ENCODE peak calls at places on chromosomes 7 and 10, in four cellular contexts. I is K562, H is WTC11, C is HepG2. K is an unnamed sample.
A peak's percentile ranks its signal among the peaks of the same experiment; 100 is the strongest.

GRCh38 chr7:95960706-95961244 is 188.4 kb downstream of the DYNC1I1 start:
- DNase-seq in I (no peak), C (no peak), H (no peak), K (no peak)

GRCh38 chr10:29627201-29628105 is 7.3 kb downstream of the SVIL start:
- DNase-seq in I (no peak), H (no peak), C (no peak), K (no peak)

GRCh38 chr10:89793649-89794254 is 92.4 kb downstream of the KIF20B start:
- DNase-seq in C (peak; percentile 73), H (no peak), I (peak; percentile 56), K (peak; percentile 62)

GRCh38 chr7:27515933-27516332 is 146.8 kb downstream of the HIBADH start:
- DNase-seq in I (no peak), H (no peak), C (no peak), K (no peak)

GRCh38 chr10:43591303-43591904 is 14.8 kb upstream of the ZNF485 start:
- DNase-seq in H (no peak), I (no peak), C (no peak), K (no peak)

GRCh38 chr10:20768849-20769248 is 128.3 kb downstream of the NEBL start:
- DNase-seq in C (no peak), I (no peak), H (no peak), K (no peak)

GRCh38 chr10:103053659-103054581 is 135.8 kb downstream of the CNNM2 start:
- DNase-seq in C (peak; percentile 96), I (peak; percentile 45), H (peak; percentile 71), K (peak; percentile 74)

GRCh38 chr10:34104829-34105572 is 710.1 kb downstream of the PARD3 start:
- DNase-seq in I (no peak), C (no peak), H (no peak), K (no peak)

GRCh38 chr10:490891-491571 is 198.4 kb downstream of the DIP2C start:
- DNase-seq in C (no peak), H (no peak), I (no peak), K (no peak)

GRCh38 chr7:102991540-102992214 is 78.9 kb downstream of the LRRC17 start:
- DNase-seq in I (peak; percentile 85), H (no peak), C (peak; percentile 71), K (peak; percentile 48)

GRCh38 chr7:41817386-41817785 is 114.5 kb upstream of the INHBA start:
- DNase-seq in H (no peak), I (no peak), C (no peak), K (no peak)

GRCh38 chr10:3995302-3996210 is 210.5 kb upstream of the KLF6 start:
- DNase-seq in C (no peak), H (no peak), I (no peak), K (no peak)

GRCh38 chr10:3222068-3222467 is 49.5 kb upstream of the PITRM1 start:
- DNase-seq in C (no peak), H (no peak), I (peak; percentile 15), K (no peak)

DNA sequence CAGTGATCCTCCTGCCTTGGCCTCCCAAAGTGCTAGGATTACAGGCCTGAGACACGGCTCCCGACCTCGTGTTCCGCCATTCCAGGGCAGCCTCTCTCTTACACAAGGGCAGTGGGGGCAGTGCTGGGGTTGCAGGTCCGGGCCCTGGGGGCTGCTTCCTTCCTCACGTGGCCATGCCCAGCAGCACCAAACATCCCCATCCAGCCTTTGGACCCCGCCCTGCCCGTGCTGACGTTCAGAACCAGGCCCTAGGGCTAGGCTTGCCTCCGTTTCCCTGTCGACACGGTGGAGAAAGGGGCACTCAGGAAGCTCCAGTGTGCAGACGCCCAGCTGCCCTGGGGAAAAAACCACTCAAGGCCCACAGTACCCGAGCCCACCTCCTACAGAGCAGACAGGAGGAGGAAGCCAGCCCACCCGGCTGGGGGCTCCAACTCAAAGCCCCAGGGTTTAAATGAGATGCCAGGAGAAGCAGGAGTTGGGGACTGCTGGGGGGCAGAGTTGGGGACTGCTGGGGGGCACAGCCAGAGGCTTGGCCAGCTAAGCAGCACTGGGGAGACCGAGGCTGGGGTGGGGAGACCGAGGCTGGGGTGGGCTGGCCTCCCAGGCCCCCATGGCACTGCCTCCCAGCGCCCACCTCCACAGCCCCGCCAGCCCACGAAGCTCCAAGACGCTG is 35.9 kb downstream of the ADAP1 start:
- DNase-seq in I (no peak), H (peak; percentile 8), C (no peak), K (no peak)
- TF ChIP-seq ELF4 in I (no peak), H (no peak), C (no peak), K (no peak)

GRCh38 chr7:72030994-72031667 is 381.0 kb downstream of the CALN1 start:
- DNase-seq in I (no peak), C (no peak), H (no peak), K (no peak)

GRCh38 chr7:72028267-72028666 is 383.9 kb downstream of the CALN1 start:
- DNase-seq in I (no peak), C (no peak), H (no peak), K (no peak)

GRCh38 chr7:72020301-72020700 is 391.8 kb downstream of the CALN1 start:
- DNase-seq in I (no peak), H (no peak), C (no peak), K (no peak)

DNA sequence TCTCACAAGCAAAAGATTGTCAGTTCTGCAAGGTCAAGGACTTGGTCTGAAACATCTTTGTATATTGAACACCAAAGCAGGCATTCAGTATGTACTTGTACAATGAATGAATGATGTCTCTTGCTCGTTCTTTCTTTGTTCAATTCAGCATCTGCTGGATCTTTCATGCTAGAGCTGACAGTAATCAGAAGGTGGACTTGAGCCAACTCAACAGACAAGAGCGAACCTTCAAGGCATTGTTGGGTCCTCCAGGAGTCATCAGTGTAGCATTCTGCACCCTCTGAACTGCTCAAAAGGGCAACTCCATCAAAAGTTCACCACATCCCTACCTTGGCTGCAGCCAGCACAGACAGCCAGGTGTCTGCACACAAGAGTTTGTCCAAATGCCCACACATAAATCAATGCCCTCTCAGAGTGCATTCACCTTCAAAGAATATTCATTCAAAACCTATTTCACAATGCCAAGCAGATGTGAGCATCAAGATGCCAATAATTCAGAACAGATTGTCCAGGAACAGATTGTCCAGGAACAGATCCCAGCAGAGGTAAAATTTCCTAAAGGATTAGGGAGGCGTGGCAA is 386.7 kb downstream of the CALN1 start:
- DNase-seq in C (no peak), I (no peak), H (no peak), K (no peak)
- TF ChIP-seq ELF4 in C (no peak), I (no peak), H (no peak), K (no peak)

GRCh38 chr7:82241371-82241770 is 202.2 kb downstream of the CACNA2D1 start:
- DNase-seq in H (no peak), C (no peak), I (no peak), K (no peak)
- TF ChIP-seq ELF4 in H (no peak), C (no peak), I (no peak), K (no peak)

DNA sequence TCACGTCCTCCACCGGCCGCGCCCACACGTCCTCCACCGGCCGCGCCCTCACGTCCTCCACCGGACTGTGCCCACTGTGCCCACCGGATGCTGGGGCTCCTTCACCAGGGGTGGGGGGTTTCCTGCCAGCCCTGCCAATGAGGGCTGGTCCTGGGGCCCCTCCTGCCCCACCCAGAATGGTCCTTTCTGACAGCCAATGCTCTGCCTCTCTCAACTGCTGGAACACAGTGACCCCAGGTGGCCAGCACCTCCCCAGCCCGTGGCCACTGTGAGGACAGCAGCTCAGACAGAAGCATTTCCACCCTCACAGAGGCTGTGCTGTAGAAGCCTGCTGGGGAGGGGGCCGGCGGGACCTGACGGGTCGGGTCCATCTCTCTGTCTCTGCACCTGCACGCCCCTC is 90.1 kb upstream of the DNAAF5 start:
- DNase-seq in I (peak; percentile 80), C (peak; percentile 12), H (peak; percentile 27), K (no peak)
- TF ChIP-seq ELF4 in I (no peak), C (no peak), H (no peak), K (no peak)

GRCh38 chr10:70914316-70914864 is 26.0 kb upstream of the PCBD1 start:
- DNase-seq in I (no peak), H (no peak), C (no peak), K (no peak)
- TF ChIP-seq ELF4 in I (no peak), H (no peak), C (no peak), K (no peak)

GRCh38 chr10:121578965-121579364 is 19.3 kb downstream of the FGFR2 start:
- DNase-seq in H (peak; percentile 37), I (no peak), C (no peak), K (no peak)

GRCh38 chr10:121577568-121577967 is 20.7 kb downstream of the FGFR2 start:
- DNase-seq in C (no peak), H (no peak), I (no peak), K (no peak)

GRCh38 chr10:121578298-121578697 is 19.9 kb downstream of the FGFR2 start:
- DNase-seq in C (no peak), I (no peak), H (no peak), K (no peak)

GRCh38 chr10:121580276-121581116 is 17.7 kb downstream of the FGFR2 start:
- DNase-seq in H (peak; percentile 80), I (no peak), C (no peak), K (no peak)

GRCh38 chr10:121579656-121580055 is 18.6 kb downstream of the FGFR2 start:
- DNase-seq in C (no peak), I (no peak), H (peak; percentile 49), K (no peak)
- TF ChIP-seq ELF4 in C (no peak), I (no peak), H (no peak), K (no peak)

DNA sequence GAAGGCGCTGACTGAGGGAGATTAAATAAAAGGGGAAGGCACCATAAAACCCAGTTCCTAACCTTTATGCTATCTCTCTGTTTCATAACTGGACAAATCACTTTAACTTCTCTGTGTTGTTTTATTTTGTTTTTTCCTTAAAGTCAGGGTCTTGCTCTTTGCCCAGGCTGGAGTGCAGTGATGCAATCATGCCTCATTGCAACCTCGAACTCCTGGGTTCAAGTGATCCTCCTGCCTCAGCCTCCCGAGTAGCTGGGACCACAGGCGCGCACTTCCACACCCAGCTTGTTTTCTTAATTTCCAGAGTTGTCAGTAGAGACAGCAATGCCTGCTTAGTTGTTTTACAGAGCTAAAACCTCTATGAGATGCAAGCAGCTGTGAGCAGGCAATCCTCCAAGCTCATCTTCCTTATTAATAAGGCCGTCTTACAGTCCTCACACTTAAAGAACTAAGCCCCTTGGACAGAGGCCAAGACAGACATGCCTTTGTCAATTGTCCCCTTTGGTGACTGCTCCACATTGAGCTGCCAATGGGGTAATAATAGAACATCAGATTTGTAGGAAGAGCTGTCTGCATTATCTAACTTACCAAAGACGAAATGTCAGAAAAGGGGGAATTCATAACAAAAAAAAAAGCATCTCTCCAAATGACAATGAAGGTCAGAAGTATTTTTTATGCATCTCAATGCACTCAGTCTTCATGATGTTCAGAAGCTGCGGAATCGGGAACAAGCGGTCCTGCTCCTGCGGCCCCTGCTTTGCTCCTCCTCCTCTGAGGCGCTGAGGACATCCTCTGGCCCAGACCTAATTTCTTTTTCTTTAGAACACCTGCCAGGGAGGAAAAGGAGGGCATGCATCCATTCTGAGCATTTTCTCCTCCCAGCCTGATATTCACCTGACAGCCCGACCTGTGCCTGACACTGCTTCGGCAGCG is 62.7 kb upstream of the RNF32 start:
- DNase-seq in I (no peak), H (no peak), C (no peak), K (no peak)
- TF ChIP-seq ELF4 in I (no peak), H (no peak), C (no peak), K (no peak)

GRCh38 chr7:20351901-20352300 is 21.2 kb downstream of the ITGB8 start:
- DNase-seq in H (no peak), I (no peak), C (no peak), K (no peak)
- TF ChIP-seq ELF4 in H (no peak), I (no peak), C (no peak), K (no peak)

K was measured in HEK293T.